ENCODE peak calls at places on chromosomes 16 and 17, in nine cellular contexts. Z is kidney, W is A549, H is ovary, L is PC-9, E is GM10248, F is epithelial cell of proximal tubule, J is left ventricle myocardium inferior, U is IMR-90. P is an unnamed sample.

GRCh38 chr16:78091419-78091818 is 8.0 kb upstream of the WWOX start:
- DNase-seq in Z (no peak), W (no peak), H (no peak), L (no peak), E (no peak), F (no peak), J (no peak), U (no peak), P (no peak)

GRCh38 chr17:56815711-56816110 is 18.0 kb downstream of the C17orf67 start:
- DNase-seq in Z (no peak), W (no peak), H (no peak), L (no peak), E (no peak), F (no peak), J (no peak), U (peak; percentile 90), P (no peak)

GRCh38 chr16:9372934-9373890 is 281.8 kb downstream of the HAPSTR1 start:
- DNase-seq in Z (no peak), W (no peak), H (no peak), L (no peak), E (no peak), F (no peak), J (no peak), U (no peak), P (no peak)

GRCh38 chr17:15257316-15257925 is 7.7 kb downstream of the PMP22 start:
- DNase-seq in Z (peak; percentile 88), W (peak; percentile 82), H (peak; percentile 74), L (no peak), E (peak; percentile 75), F (no peak), J (peak; percentile 83), U (peak; percentile 72), P (peak; percentile 81)

GRCh38 chr16:62022688-62023087 is 13.6 kb downstream of the CDH8 start:
- DNase-seq in Z (no peak), W (no peak), H (no peak), L (no peak), E (no peak), F (no peak), J (no peak), U (no peak), P (no peak)

GRCh38 chr17:79808763-79809529 is 12.1 kb upstream of the CBX8 start:
- DNase-seq in Z (no peak), W (peak; percentile 87), H (no peak), L (peak; percentile 61), E (no peak), F (peak; percentile 30), J (no peak), U (no peak), P (peak; percentile 45)

GRCh38 chr17:77214743-77215142 is 74.0 kb downstream of the SEC14L1 start:
- DNase-seq in Z (no peak), W (peak; percentile 79), H (no peak), L (no peak), E (no peak), F (no peak), J (no peak), U (peak; percentile 31), P (peak; percentile 48)

GRCh38 chr16:81700071-81700779 is 78.9 kb upstream of the PLCG2 start:
- DNase-seq in Z (peak; percentile 56), W (no peak), H (no peak), L (no peak), E (no peak), F (no peak), J (no peak), U (peak; percentile 19), P (no peak)

GRCh38 chr17:51427259-51428255 is 167.2 kb downstream of the UTP18 start:
- DNase-seq in Z (no peak), W (no peak), H (no peak), L (no peak), E (peak; percentile 43), F (no peak), J (no peak), U (no peak), P (peak; percentile 85)

GRCh38 chr16:86808863-86809444 is 230.6 kb downstream of the FOXL1 start:
- DNase-seq in Z (no peak), W (no peak), H (no peak), L (no peak), E (no peak), F (no peak), J (no peak), U (no peak), P (no peak)

GRCh38 chr17:56918916-56919315 is 5.1 kb upstream of the TRIM25 start:
- DNase-seq in Z (no peak), W (no peak), H (no peak), L (peak; percentile 59), E (no peak), F (no peak), J (no peak), U (no peak), P (no peak)

GRCh38 chr16:68367034-68367433 is 56.2 kb downstream of the PRMT7 start:
- DNase-seq in Z (no peak), W (peak; percentile 52), H (no peak), L (no peak), E (peak; percentile 62), F (no peak), J (no peak), U (peak; percentile 9), P (peak; percentile 80)

DNA sequence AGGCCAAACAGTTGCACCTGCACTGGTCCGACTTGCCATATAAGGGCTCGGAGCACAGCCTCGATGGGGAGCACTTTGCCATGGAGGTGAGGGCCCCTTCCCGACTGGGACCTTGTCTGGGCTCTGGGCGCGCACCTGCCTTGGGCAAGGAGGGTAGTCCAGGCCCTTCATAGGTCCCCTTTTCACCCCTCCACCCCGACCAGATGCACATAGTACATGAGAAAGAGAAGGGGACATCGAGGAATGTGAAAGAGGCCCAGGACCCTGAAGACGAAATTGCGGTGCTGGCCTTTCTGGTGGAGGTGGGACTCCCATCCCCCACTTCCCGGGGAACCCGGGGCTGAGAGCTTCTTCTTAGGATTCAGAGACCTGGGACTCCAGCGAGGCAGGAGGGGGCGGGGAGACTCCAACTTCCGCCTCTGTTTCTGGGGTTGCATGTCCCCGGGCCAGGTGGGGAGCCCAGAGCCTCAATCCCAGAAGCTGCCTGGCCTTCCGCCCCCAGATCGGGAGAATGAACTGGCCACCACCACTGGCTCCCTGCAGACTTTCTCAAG is 7.8 kb downstream of the CA4 start:
- DNase-seq in Z (peak; percentile 70), W (no peak), H (no peak), L (no peak), E (no peak), F (no peak), J (no peak), U (no peak), P (no peak)
- TF ChIP-seq CTCF in Z (no peak), W (no peak), H (no peak), L (no peak), E (no peak), F (no peak), J (no peak), U (no peak), P (no peak)

GRCh38 chr16:85289760-85290625 is 177.7 kb upstream of the CIBAR2 start:
- DNase-seq in Z (no peak), W (no peak), H (no peak), L (no peak), E (no peak), F (no peak), J (no peak), U (no peak), P (no peak)
- TF ChIP-seq CTCF in Z (no peak), W (no peak), H (no peak), L (no peak), E (no peak), F (no peak), J (no peak), U (no peak), P (no peak)

DNA sequence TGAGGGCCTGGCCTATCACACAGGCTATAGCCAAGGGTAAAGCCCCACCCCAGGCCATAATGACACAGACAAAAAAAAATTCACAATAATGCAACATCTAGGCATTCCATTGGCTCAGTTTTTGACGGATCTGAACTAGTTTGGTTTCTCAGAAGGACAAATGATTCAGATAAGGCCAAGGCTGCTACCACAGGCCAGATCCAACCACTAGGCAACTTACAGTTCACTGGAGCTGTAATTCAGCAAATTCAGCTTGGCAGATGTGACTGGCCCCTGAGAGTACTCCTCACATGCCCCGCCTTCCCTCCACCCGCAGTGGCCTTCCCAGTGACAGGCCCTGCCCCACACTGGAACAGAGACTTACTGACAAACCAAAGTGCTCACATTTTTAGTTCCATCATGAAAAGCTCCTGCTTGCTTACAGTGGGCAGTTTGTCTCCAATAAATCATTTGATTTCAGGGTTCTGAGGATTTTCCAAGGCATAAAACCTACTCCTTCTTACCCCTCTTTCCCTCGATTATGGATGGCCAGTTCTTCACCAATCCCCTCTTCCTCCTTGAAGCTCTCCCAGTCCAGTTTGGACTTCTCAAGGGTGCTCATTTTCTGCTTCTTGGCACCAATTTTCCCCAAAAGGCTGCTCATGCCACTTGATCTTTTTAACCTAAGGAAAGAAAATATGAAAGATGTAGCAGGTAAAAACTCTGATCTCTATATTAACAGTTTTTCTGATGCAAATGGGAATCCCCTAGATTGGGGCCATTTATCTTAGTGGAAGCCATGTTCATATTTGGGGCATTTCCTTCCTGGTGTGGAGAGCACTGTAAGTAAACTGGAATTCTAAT is 53.3 kb upstream of the BCAR1 start:
- DNase-seq in Z (peak; percentile 88), W (peak; percentile 43), H (peak; percentile 61), L (peak; percentile 77), E (no peak), F (peak; percentile 69), J (peak; percentile 41), U (peak; percentile 89), P (no peak)
- TF ChIP-seq CTCF in Z (no peak), W (no peak), H (no peak), L (no peak), E (no peak), F (peak; percentile 13), J (no peak), U (peak; percentile 6), P (no peak)

GRCh38 chr17:69142473-69142802 is 743 bp upstream of the ABCA6 start:
- DNase-seq in Z (no peak), W (no peak), H (no peak), L (no peak), E (no peak), F (no peak), J (no peak), U (peak; percentile 33), P (no peak)

GRCh38 chr17:69141802-69142472 is at the start of gene ABCA6:
- DNase-seq in Z (no peak), W (no peak), H (no peak), L (no peak), E (no peak), F (no peak), J (no peak), U (no peak), P (no peak)

GRCh38 chr17:69144621-69145255 is 3.0 kb upstream of the ABCA6 start:
- DNase-seq in Z (no peak), W (no peak), H (no peak), L (no peak), E (no peak), F (no peak), J (no peak), U (no peak), P (no peak)

GRCh38 chr17:69147460-69147859 is 5.8 kb upstream of the ABCA6 start:
- DNase-seq in Z (no peak), W (no peak), H (no peak), L (no peak), E (no peak), F (no peak), J (no peak), U (no peak), P (no peak)

DNA sequence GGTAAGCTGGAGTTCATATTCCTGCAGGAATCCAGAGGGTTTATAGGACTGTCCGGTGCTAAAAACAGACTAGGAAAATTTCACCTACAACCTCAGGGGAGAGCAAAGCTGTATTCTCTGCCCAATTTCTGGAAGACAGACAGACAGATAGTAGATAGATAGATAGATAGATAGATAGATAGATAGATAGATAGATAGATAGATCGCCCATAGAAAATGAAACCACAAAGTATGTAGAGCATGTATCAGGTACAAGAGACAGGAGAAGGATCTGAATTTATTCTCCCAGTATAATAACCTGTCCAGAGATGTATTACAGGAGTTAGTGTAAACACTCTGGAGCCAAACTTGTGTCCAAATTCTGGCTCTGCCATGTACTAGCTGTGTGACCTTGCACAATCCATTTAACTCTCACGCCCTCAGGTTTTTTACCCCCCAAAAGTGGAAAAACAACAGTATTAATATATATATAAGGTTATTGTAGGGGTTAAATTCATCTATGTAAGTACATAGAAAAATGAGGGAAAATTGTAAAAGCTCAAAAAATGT is 2.1 kb upstream of the ABCA6 start:
- DNase-seq in Z (no peak), W (no peak), H (no peak), L (no peak), E (no peak), F (no peak), J (no peak), U (no peak), P (no peak)
- TF ChIP-seq CTCF in Z (no peak), W (no peak), H (no peak), L (no peak), E (no peak), F (no peak), J (no peak), U (no peak), P (no peak)

P was measured in activated CD8-positive, alpha-beta T cell treated with anti-CD3 and anti-CD28 coated beads for 36 hours.